ENCODE peak calls at places on chromosomes 5 and 9, in six cellular contexts. P is fibroblast of lung, W is PC-3, L is AG09309, J is endothelial cell of umbilical vein, Z is brain microvascular endothelial cell. R is an unnamed sample.

GRCh38 chr9:135898634-135899407 is 8.5 kb downstream of the CAMSAP1 start:
- DNase-seq in P (peak; percentile 78), W (peak; percentile 35), L (peak; percentile 80), J (no peak), Z (no peak), R (peak; percentile 84)

GRCh38 chr9:121557581-121558422 is 58.2 kb upstream of the GGTA1 start:
- DNase-seq in P (peak; percentile 97), W (peak; percentile 87), L (peak; percentile 57), J (peak; percentile 83), Z (peak; percentile 90), R (peak; percentile 88)

GRCh38 chr9:70480405-70480980 is 66.0 kb upstream of the KLF9 start:
- DNase-seq in P (peak; percentile 63), W (peak; percentile 14), L (no peak), J (peak; percentile 85), Z (peak; percentile 92), R (peak; percentile 94)

GRCh38 chr5:118857700-118858099 is 130.6 kb downstream of the DTWD2 start:
- DNase-seq in P (peak; percentile 48), W (peak; percentile 9), L (no peak), J (no peak), Z (no peak), R (no peak)

GRCh38 chr5:79091064-79091463 is 20.5 kb upstream of the BHMT start:
- DNase-seq in P (no peak), W (no peak), L (no peak), J (no peak), Z (no peak), R (no peak)

GRCh38 chr5:67795781-67796477 is 419.6 kb upstream of the PIK3R1 start:
- DNase-seq in P (peak; percentile 84), W (no peak), L (no peak), J (no peak), Z (peak; percentile 65), R (peak; percentile 24)

GRCh38 chr9:129170229-129170628 is 7.8 kb downstream of the IER5L start:
- DNase-seq in P (peak; percentile 40), W (peak; percentile 70), L (no peak), J (peak; percentile 17), Z (no peak), R (no peak)

GRCh38 chr9:74824654-74825053 is 63.1 kb downstream of the TRPM6 start:
- DNase-seq in P (peak; percentile 5), W (peak; percentile 29), L (peak; percentile 7), J (peak; percentile 67), Z (peak; percentile 92), R (peak; percentile 23)

GRCh38 chr5:108762660-108763059 is 15.0 kb downstream of the FER start:
- DNase-seq in P (no peak), W (no peak), L (no peak), J (no peak), Z (no peak), R (no peak)

GRCh38 chr9:116154334-116154975 is 864 bp downstream of the PAPPA start:
- DNase-seq in P (no peak), W (no peak), L (no peak), J (no peak), Z (no peak), R (peak; percentile 55)

GRCh38 chr5:56525117-56525516 is 290.2 kb upstream of the MAP3K1 start:
- DNase-seq in P (peak; percentile 60), W (peak; percentile 87), L (no peak), J (peak; percentile 16), Z (peak; percentile 54), R (peak; percentile 19)

GRCh38 chr9:135588886-135589595 is 27.5 kb downstream of the PAEP start:
- DNase-seq in P (no peak), W (no peak), L (no peak), J (no peak), Z (no peak), R (no peak)

GRCh38 chr5:53246042-53246836 is 136.7 kb upstream of the MOCS2 start:
- DNase-seq in P (peak; percentile 97), W (peak; percentile 69), L (peak; percentile 75), J (no peak), Z (peak; percentile 72), R (peak; percentile 82)

GRCh38 chr9:22114956-22115355 is 105.9 kb upstream of the CDKN2B start:
- DNase-seq in P (peak; percentile 81), W (peak; percentile 14), L (no peak), J (no peak), Z (no peak), R (peak; percentile 64)

GRCh38 chr5:176620333-176620981 is 9.9 kb downstream of the SNCB start:
- DNase-seq in P (no peak), W (no peak), L (no peak), J (no peak), Z (no peak), R (peak; percentile 63)

GRCh38 chr5:176618783-176619182 is 8.8 kb upstream of the GPRIN1 start:
- DNase-seq in P (no peak), W (no peak), L (no peak), J (no peak), Z (no peak), R (no peak)

GRCh38 chr5:176621661-176622079 is 8.7 kb downstream of the SNCB start:
- DNase-seq in P (peak; percentile 58), W (no peak), L (no peak), J (no peak), Z (peak; percentile 71), R (no peak)

GRCh38 chr5:176619203-176619568 is 9.2 kb upstream of the GPRIN1 start:
- DNase-seq in P (peak; percentile 83), W (no peak), L (no peak), J (peak; percentile 87), Z (peak; percentile 87), R (peak; percentile 89)

DNA sequence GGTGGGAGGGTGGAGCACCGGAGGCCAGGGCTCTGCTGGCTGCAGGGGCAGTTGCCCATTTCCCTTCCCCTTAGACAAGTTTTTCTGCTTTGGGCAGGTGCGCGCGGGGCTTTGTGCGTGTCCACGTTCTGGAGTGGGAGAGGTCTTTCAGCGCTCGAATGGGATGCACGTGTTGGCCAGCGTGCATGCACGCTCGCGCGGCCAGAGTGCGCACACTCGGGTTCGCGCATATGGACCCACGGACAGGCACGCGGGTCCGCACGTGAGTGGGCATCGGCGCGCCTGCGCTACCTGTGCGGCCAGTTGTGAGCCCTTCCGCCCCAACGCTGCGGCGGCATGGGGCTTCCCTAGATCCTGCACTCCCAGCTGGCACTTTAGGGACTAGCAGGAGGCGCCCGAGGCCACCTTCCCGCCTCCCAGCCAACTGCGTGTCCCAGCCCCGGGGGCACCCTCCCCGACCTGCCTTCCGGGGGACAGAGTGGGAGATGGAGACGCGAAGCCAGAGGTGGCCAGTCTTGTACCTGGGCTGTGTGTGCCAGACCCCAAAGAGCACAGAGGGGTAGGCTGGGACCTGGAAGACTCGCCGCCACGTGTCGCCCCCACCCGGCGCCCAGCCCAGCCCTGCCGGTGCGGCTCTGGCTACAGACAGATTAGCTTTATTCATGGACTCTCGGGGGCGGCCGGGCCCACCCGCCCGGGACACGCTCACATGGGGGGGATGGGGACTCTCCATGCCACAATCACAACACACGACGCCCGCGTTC is 9.8 kb upstream of the GPRIN1 start:
- DNase-seq in P (no peak), W (no peak), L (no peak), J (no peak), Z (no peak), R (no peak)
- H3K4me3 ChIP-seq in P (no peak overlapping the region), W (no peak overlapping the region), L (no peak overlapping the region), J (no peak overlapping the region), Z (no peak overlapping the region), R (no peak overlapping the region)

GRCh38 chr5:181044093-181044599 is 4.1 kb downstream of the BTNL9 start:
- DNase-seq in P (no peak), W (no peak), L (no peak), J (no peak), Z (no peak), R (no peak)

GRCh38 chr5:181043285-181044092 is 3.4 kb downstream of the BTNL9 start:
- DNase-seq in P (no peak), W (peak; percentile 49), L (no peak), J (no peak), Z (no peak), R (no peak)

GRCh38 chr5:181047288-181047687 is 7.2 kb downstream of the BTNL9 start:
- DNase-seq in P (no peak), W (no peak), L (no peak), J (no peak), Z (no peak), R (no peak)

GRCh38 chr5:181044662-181045305 is 4.7 kb downstream of the BTNL9 start:
- DNase-seq in P (no peak), W (no peak), L (no peak), J (no peak), Z (no peak), R (no peak)

DNA sequence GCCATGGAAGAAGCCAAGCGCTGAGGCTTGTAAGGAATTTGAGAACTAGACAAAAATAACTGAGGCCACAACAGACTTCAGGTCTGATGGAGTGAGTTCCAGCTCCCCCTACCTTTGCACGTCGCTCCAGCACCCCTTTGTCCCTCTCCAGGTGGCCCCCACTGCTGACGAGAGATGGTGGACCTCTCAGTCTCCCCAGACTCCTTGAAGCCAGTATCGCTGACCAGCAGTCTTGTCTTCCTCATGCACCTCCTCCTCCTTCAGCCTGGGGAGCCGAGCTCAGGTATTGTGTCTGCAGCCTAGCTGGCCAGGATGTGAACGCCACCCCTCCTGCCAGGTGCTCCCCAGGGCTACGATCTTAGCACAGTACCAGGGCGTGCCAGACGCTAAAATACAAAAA is 5.2 kb downstream of the BTNL9 start:
- DNase-seq in P (no peak), W (no peak), L (no peak), J (no peak), Z (no peak), R (no peak)
- TF ChIP-seq CTCF in P (no peak), W (no peak), L (no peak), J (no peak), Z (no peak), R (no peak)

DNA sequence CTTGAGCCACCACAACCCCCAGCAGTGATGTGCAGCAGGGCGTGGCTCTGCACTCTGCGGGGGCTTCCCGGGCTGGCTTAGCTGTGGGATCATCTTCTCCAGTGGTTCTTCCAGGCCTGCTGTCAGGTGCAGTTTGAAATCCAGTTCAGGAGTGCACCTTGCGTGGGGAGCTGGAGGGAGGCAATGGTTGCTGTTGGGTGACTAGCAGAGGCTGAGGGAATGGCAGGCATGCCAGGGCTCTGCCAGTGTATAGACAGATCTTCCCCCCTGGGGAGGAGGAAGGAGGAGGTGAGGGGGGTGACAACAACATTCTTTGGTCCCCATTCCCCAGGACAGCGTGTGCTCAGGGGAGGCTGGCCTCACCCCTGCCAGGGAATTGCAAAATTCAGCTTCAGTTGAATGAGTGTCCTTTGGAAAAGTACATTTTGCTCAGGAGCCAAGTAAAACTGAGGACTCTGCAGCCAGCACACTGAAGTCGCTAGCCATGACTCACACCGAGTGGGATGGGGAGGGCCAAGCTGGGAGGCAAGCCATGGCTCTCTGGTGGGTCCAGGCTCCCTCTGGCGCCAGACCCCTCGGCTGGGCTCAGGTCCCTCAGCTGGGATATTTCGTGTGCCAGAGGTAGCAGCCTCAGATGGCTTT is 35.0 kb downstream of the ERGIC1 start:
- DNase-seq in P (peak; percentile 94), W (peak; percentile 88), L (peak; percentile 74), J (peak; percentile 92), Z (peak; percentile 93), R (peak; percentile 93)
- H3K4me3 ChIP-seq in P (no peak overlapping the region), W (peak overlapping the region; percentile 55), L (peak overlapping the region; percentile 6), J (no peak overlapping the region), Z (peak overlapping the region; percentile 20), R (no peak overlapping the region)

DNA sequence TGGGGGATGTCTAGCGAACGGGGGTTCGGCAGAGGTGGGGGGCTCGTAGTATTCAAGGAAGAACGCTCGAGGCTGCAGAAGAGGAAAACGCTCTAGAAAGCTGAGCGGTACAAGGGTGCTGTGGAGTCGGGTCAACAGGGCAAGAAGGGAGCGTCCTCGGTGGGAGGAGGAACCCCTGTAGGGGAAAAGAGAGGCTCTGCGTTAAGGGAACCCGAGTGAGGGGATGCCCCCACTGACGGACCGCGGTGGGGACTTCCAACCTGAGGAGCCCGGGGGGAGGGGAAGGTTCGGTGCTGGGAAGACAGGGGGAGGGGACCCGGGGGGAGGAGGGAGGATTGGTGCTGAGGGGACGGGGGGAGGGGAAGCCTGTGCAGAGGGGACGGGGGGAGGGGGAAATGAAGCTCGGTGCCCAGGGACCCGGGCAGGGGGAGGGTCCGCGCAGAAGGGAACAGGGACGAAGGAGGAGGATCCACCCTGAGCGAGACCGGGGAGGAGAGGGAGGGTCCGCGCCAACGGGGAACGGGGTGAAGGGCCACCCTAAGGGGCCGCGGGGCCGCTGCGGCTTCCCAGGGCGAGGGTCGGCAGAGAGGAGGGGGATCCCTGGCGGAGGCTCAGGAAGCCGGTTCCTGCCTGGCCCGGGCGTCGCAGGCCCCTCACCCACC is 621 bp downstream of the NR6A1 start:
- DNase-seq in P (no peak), W (no peak), L (no peak), J (no peak), Z (no peak), R (no peak)
- TF ChIP-seq CTCF in P (no peak), W (no peak), L (no peak), J (no peak), Z (no peak), R (no peak)